ENCODE peak calls at places on chromosome 7, in five cellular contexts. One of them, this sample, is unnamed.

GRCh38 chr7:156833311-156833710 is 59.7 kb downstream of the LMBR1 start:
- DNase-seq in K562: no peak
- DNase-seq in SK-N-SH: no peak
- DNase-seq in H1: no peak
- DNase-seq in GM12878: no peak
- DNase-seq in this sample: no peak

GRCh38 chr7:84191842-84192241 is 2.7 kb downstream of the SEMA3A start:
- DNase-seq in K562: no peak
- DNase-seq in SK-N-SH: no peak
- DNase-seq in H1: no peak
- DNase-seq in GM12878: no peak
- DNase-seq in this sample: no peak

GRCh38 chr7:116786791-116787443 is 75.5 kb upstream of the CAPZA2 start:
- DNase-seq in K562: peak
- DNase-seq in GM12878: peak
- DNase-seq in H1: no peak
- DNase-seq in SK-N-SH: no peak
- DNase-seq in this sample: peak

GRCh38 chr7:48402721-48403120 is 231.5 kb downstream of the ABCA13 start:
- DNase-seq in H1: no peak
- DNase-seq in SK-N-SH: no peak
- DNase-seq in GM12878: no peak
- DNase-seq in K562: no peak
- DNase-seq in this sample: no peak

GRCh38 chr7:151485006-151485732 is 34.5 kb downstream of the RHEB start:
- DNase-seq in H1: no peak
- DNase-seq in SK-N-SH: no peak
- DNase-seq in K562: peak
- DNase-seq in GM12878: no peak
- DNase-seq in this sample: no peak

GRCh38 chr7:23570592-23571200 is 26.5 kb upstream of the CCDC126 start:
- DNase-seq in K562: peak
- DNase-seq in SK-N-SH: peak
- DNase-seq in H1: peak
- DNase-seq in GM12878: peak
- DNase-seq in this sample: peak

GRCh38 chr7:375901-376305 is 85.9 kb downstream of the FOXL3 start:
- DNase-seq in GM12878: no peak
- DNase-seq in H1: peak
- DNase-seq in SK-N-SH: peak
- DNase-seq in K562: no peak
- DNase-seq in this sample: no peak

GRCh38 chr7:2751086-2751485 is 63.1 kb downstream of the AMZ1 start:
- DNase-seq in H1: no peak
- DNase-seq in K562: no peak
- DNase-seq in GM12878: no peak
- DNase-seq in SK-N-SH: no peak
- DNase-seq in this sample: no peak

GRCh38 chr7:110418651-110419270 is 672.2 kb upstream of the LRRN3 start:
- DNase-seq in SK-N-SH: no peak
- DNase-seq in K562: no peak
- DNase-seq in H1: no peak
- DNase-seq in GM12878: no peak
- DNase-seq in this sample: no peak

GRCh38 chr7:157153260-157153659 is 14.5 kb downstream of the UBE3C start:
- DNase-seq in H1: no peak
- DNase-seq in SK-N-SH: no peak
- DNase-seq in K562: no peak
- DNase-seq in GM12878: no peak
- DNase-seq in this sample: no peak

GRCh38 chr7:139340808-139341057 is 404 bp upstream of the FMC1 start:
- DNase-seq in GM12878: no peak
- DNase-seq in K562: no peak
- DNase-seq in SK-N-SH: no peak
- DNase-seq in H1: no peak
- DNase-seq in this sample: no peak

GRCh38 chr7:83150310-83150709 is 12.4 kb downstream of the PCLO start:
- DNase-seq in K562: no peak
- DNase-seq in GM12878: no peak
- DNase-seq in H1: no peak
- DNase-seq in SK-N-SH: no peak
- DNase-seq in this sample: no peak

GRCh38 chr7:134515569-134516468 is 11.5 kb upstream of the AKR1B10 start:
- DNase-seq in K562: no peak
- DNase-seq in H1: peak
- DNase-seq in SK-N-SH: no peak
- DNase-seq in GM12878: no peak
- DNase-seq in this sample: no peak

GRCh38 chr7:41825927-41826480 is 123.1 kb upstream of the INHBA start:
- DNase-seq in GM12878: no peak
- DNase-seq in SK-N-SH: no peak
- DNase-seq in H1: no peak
- DNase-seq in K562: no peak
- DNase-seq in this sample: no peak

GRCh38 chr7:101688183-101688831 is 59.2 kb upstream of the MYL10 start:
- DNase-seq in GM12878: no peak
- DNase-seq in K562: peak
- DNase-seq in H1: peak
- DNase-seq in SK-N-SH: peak
- DNase-seq in this sample: peak

GRCh38 chr7:24964177-24964576 is 15.8 kb downstream of the OSBPL3 start:
- DNase-seq in SK-N-SH: no peak
- DNase-seq in H1: no peak
- DNase-seq in GM12878: no peak
- DNase-seq in K562: no peak
- DNase-seq in this sample: no peak

GRCh38 chr7:105788816-105789349 is 87.5 kb downstream of the ATXN7L1 start:
- DNase-seq in SK-N-SH: no peak
- DNase-seq in H1: no peak
- DNase-seq in K562: no peak
- DNase-seq in GM12878: no peak
- DNase-seq in this sample: no peak

GRCh38 chr7:54632696-54633095 is 90.5 kb downstream of the VSTM2A start:
- DNase-seq in GM12878: no peak
- DNase-seq in K562: no peak
- DNase-seq in SK-N-SH: no peak
- DNase-seq in H1: no peak
- DNase-seq in this sample: no peak

GRCh38 chr7:18866359-18867036 is 250.9 kb downstream of the TWIST1 start:
- DNase-seq in GM12878: peak
- DNase-seq in H1: no peak
- DNase-seq in K562: no peak
- DNase-seq in SK-N-SH: no peak
- DNase-seq in this sample: no peak

GRCh38 chr7:134071355-134072331 is 55.5 kb upstream of the LRGUK start:
- DNase-seq in K562: peak
- DNase-seq in GM12878: peak
- DNase-seq in H1: no peak
- DNase-seq in SK-N-SH: no peak
- DNase-seq in this sample: no peak

GRCh38 chr7:18429547-18429946 is 66.0 kb upstream of the HDAC9 start:
- DNase-seq in H1: no peak
- DNase-seq in K562: no peak
- DNase-seq in GM12878: no peak
- DNase-seq in SK-N-SH: no peak
- DNase-seq in this sample: no peak

GRCh38 chr7:149093228-149093627 is 2.7 kb upstream of the ZNF786 start:
- DNase-seq in K562: peak
- DNase-seq in SK-N-SH: no peak
- DNase-seq in H1: no peak
- DNase-seq in GM12878: no peak
- DNase-seq in this sample: no peak

GRCh38 chr7:29878081-29878688 is 71.9 kb downstream of the WIPF3 start:
- DNase-seq in SK-N-SH: peak
- DNase-seq in K562: peak
- DNase-seq in GM12878: no peak
- DNase-seq in H1: no peak
- DNase-seq in this sample: peak

GRCh38 chr7:51175992-51176388 is 140.6 kb downstream of the COBL start:
- DNase-seq in K562: no peak
- DNase-seq in H1: no peak
- DNase-seq in GM12878: no peak
- DNase-seq in SK-N-SH: no peak
- DNase-seq in this sample: no peak

GRCh38 chr7:142352543-142352942 is 94.7 kb upstream of the PRSS58 start:
- DNase-seq in K562: no peak
- DNase-seq in H1: no peak
- DNase-seq in SK-N-SH: no peak
- DNase-seq in GM12878: no peak
- DNase-seq in this sample: no peak

GRCh38 chr7:24757799-24758275 is 573 bp upstream of the GSDME start:
- DNase-seq in SK-N-SH: peak
- DNase-seq in K562: no peak
- DNase-seq in GM12878: no peak
- DNase-seq in H1: no peak
- DNase-seq in this sample: peak

GRCh38 chr7:27784399-27785053 is 44.6 kb downstream of the TAX1BP1 start:
- DNase-seq in GM12878: no peak
- DNase-seq in H1: no peak
- DNase-seq in SK-N-SH: peak
- DNase-seq in K562: peak
- DNase-seq in this sample: peak

GRCh38 chr7:140640060-140640611 is 477 bp downstream of the DENND2A start:
- DNase-seq in GM12878: no peak
- DNase-seq in H1: peak
- DNase-seq in SK-N-SH: peak
- DNase-seq in K562: no peak
- DNase-seq in this sample: no peak

GRCh38 chr7:91383186-91383585 is 119.0 kb downstream of the FZD1 start:
- DNase-seq in SK-N-SH: no peak
- DNase-seq in K562: no peak
- DNase-seq in H1: no peak
- DNase-seq in GM12878: no peak
- DNase-seq in this sample: no peak

GRCh38 chr7:77935652-77936348 is 137.2 kb downstream of the PHTF2 start:
- DNase-seq in SK-N-SH: no peak
- DNase-seq in H1: no peak
- DNase-seq in GM12878: no peak
- DNase-seq in K562: no peak
- DNase-seq in this sample: no peak

GRCh38 chr7:75621124-75621523 is 117.6 kb downstream of the HIP1 start:
- DNase-seq in H1: no peak
- DNase-seq in SK-N-SH: no peak
- DNase-seq in GM12878: peak
- DNase-seq in K562: no peak
- DNase-seq in this sample: no peak

GRCh38 chr7:75625868-75626267 is 112.9 kb downstream of the HIP1 start:
- DNase-seq in SK-N-SH: no peak
- DNase-seq in K562: no peak
- DNase-seq in GM12878: no peak
- DNase-seq in H1: no peak
- DNase-seq in this sample: no peak

GRCh38 chr7:75623390-75624133 is 115.2 kb downstream of the HIP1 start:
- DNase-seq in GM12878: no peak
- DNase-seq in SK-N-SH: no peak
- DNase-seq in K562: no peak
- DNase-seq in H1: no peak
- DNase-seq in this sample: no peak

GRCh38 chr7:75626954-75627353 is 111.8 kb downstream of the HIP1 start:
- DNase-seq in SK-N-SH: no peak
- DNase-seq in K562: no peak
- DNase-seq in GM12878: no peak
- DNase-seq in H1: no peak
- DNase-seq in this sample: no peak

GRCh38 chr7:75624134-75624832 is 114.5 kb downstream of the HIP1 start:
- DNase-seq in K562: peak
- DNase-seq in H1: no peak
- DNase-seq in SK-N-SH: no peak
- DNase-seq in GM12878: no peak
- DNase-seq in this sample: no peak
- H3K27ac ChIP-seq in K562: peak
- H3K27ac ChIP-seq in H1: no peak
- H3K27ac ChIP-seq in SK-N-SH: no peak
- H3K27ac ChIP-seq in GM12878: no peak
- H3K27ac ChIP-seq in this sample: no peak

DNA sequence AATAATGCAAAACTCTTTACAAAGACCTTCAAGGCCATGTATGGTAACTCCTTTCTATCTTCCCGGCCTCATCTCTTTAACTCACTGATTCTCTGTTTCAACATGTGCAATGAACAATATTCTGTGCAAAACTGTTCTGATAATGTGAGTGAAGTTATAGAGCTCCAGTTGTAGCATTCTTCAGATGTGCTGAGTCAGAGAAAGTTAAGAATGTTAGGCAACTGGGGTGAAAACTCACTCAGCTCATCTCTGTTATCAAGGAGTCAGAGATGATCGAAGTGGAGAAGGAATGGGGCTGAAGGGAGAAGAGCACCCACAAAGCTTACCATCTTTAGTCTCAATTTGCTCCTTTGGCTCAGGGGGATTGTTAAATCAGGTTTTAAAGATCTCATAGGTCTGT is 344.7 kb upstream of the NPSR1 start:
- DNase-seq in H1: no peak
- DNase-seq in SK-N-SH: no peak
- DNase-seq in GM12878: no peak
- DNase-seq in K562: no peak
- DNase-seq in this sample: no peak
- TF ChIP-seq JUND in H1: no peak
- TF ChIP-seq JUND in SK-N-SH: no peak
- TF ChIP-seq JUND in GM12878: no peak
- TF ChIP-seq JUND in K562: no peak
- TF ChIP-seq JUND in this sample: no peak

DNA sequence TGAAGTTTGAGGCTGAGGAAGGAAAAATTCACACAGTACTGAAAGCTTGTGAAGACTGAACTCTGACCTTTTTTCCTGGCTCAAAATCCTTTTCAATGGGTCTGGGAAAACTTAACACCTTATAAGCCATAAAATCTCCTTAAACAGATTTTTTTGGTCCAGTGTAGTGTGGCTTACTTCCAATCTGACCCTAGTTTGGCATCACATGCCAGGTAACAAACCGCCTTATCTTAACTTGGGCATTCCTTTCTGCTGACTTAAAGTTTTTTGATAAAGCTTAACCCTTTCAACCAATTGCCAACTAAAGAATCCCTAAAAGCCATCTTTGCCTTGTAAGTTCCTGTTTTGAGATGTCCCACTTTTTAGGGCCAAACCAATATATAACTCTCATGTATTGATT is 13.2 kb upstream of the ITPRID1 start:
- DNase-seq in H1: no peak
- DNase-seq in GM12878: no peak
- DNase-seq in SK-N-SH: no peak
- DNase-seq in K562: no peak
- DNase-seq in this sample: no peak
- TF ChIP-seq USF2 in H1: no peak
- TF ChIP-seq USF2 in GM12878: no peak
- TF ChIP-seq USF2 in SK-N-SH: no peak
- TF ChIP-seq USF2 in K562: no peak
- TF ChIP-seq USF2 in this sample: no peak

DNA sequence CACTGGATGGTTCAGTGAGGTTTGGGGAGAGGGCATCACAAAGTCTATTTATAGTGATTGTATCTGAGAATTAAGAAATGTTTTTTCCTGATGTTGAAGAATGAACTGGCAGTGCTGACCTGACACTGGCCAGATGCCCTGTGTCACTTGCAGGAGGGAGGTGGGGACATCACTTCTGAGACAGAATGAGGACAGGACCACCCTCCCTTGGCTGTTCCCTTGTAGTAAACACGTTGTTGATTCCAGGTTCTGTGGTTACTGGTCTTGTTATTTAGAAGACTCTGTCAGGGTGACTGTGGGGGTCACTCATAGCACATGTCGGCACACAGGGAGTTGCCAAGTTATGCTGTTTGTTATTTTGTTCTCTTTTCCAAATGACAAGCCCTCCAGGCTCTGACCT is 126.4 kb downstream of the ADCY1 start:
- DNase-seq in H1: no peak
- DNase-seq in K562: no peak
- DNase-seq in SK-N-SH: peak
- DNase-seq in GM12878: no peak
- DNase-seq in this sample: no peak
- H3K27ac ChIP-seq in H1: no peak
- H3K27ac ChIP-seq in K562: no peak
- H3K27ac ChIP-seq in SK-N-SH: no peak
- H3K27ac ChIP-seq in GM12878: no peak
- H3K27ac ChIP-seq in this sample: no peak

This sample was measured in HepG2.